ENCODE peak calls at places on chromosomes 12 and 14, in five cellular contexts. N, K, U, O and Z are unnamed samples.

GRCh38 chr12:82625523-82625922 is 61.2 kb upstream of the TMTC2 start:
- DNase-seq in N (no peak), K (no peak), U (no peak), O (peak; percentile 83), Z (no peak)

GRCh38 chr12:87812030-87812429 is 217.2 kb downstream of the C12orf50 start:
- DNase-seq in N (no peak), K (no peak), U (peak; percentile 62), O (no peak), Z (no peak)

GRCh38 chr14:57262117-57262516 is 6.6 kb downstream of the EXOC5 start:
- DNase-seq in N (no peak), K (no peak), U (no peak), O (no peak), Z (no peak)

GRCh38 chr12:22276846-22277245 is 57.7 kb downstream of the ST8SIA1 start:
- DNase-seq in N (no peak), K (no peak), U (no peak), O (no peak), Z (no peak)

GRCh38 chr14:85576848-85577541 is 47.1 kb downstream of the FLRT2 start:
- DNase-seq in N (no peak), K (no peak), U (no peak), O (no peak), Z (no peak)

GRCh38 chr12:123713398-123714301 is 1.5 kb downstream of the ATP6V0A2 start:
- DNase-seq in N (no peak), K (no peak), U (peak; percentile 42), O (no peak), Z (no peak)

GRCh38 chr12:72368298-72368697 is 96.1 kb downstream of the TRHDE start:
- DNase-seq in N (no peak), K (no peak), U (no peak), O (no peak), Z (no peak)

GRCh38 chr14:32015166-32015565 is 61.9 kb upstream of the ARHGAP5 start:
- DNase-seq in N (no peak), K (no peak), U (no peak), O (no peak), Z (no peak)

GRCh38 chr14:101834387-101835165 is 73.1 kb downstream of the PPP2R5C start:
- DNase-seq in N (no peak), K (peak; percentile 63), U (no peak), O (no peak), Z (no peak)

GRCh38 chr12:54413284-54414190 is 5.5 kb downstream of the ITGA5 start:
- DNase-seq in N (no peak), K (no peak), U (no peak), O (no peak), Z (peak; percentile 94)

GRCh38 chr12:109766251-109766778 is 52.7 kb downstream of the FAM222A start:
- DNase-seq in N (no peak), K (no peak), U (no peak), O (no peak), Z (no peak)

GRCh38 chr12:114744696-114745095 is 60.7 kb upstream of the TBX3 start:
- DNase-seq in N (no peak), K (peak; percentile 93), U (no peak), O (no peak), Z (no peak)

GRCh38 chr14:54838931-54839512 is 63.6 kb downstream of the GCH1 start:
- DNase-seq in N (no peak), K (no peak), U (no peak), O (no peak), Z (no peak)

GRCh38 chr14:88553886-88554457 is 835 bp downstream of the PTPN21 start:
- DNase-seq in N (no peak), K (peak; percentile 34), U (no peak), O (no peak), Z (no peak)
- TF ChIP-seq EZH2 in N (no peak), K (no peak), U (no peak), O (no peak), Z (no peak)

DNA sequence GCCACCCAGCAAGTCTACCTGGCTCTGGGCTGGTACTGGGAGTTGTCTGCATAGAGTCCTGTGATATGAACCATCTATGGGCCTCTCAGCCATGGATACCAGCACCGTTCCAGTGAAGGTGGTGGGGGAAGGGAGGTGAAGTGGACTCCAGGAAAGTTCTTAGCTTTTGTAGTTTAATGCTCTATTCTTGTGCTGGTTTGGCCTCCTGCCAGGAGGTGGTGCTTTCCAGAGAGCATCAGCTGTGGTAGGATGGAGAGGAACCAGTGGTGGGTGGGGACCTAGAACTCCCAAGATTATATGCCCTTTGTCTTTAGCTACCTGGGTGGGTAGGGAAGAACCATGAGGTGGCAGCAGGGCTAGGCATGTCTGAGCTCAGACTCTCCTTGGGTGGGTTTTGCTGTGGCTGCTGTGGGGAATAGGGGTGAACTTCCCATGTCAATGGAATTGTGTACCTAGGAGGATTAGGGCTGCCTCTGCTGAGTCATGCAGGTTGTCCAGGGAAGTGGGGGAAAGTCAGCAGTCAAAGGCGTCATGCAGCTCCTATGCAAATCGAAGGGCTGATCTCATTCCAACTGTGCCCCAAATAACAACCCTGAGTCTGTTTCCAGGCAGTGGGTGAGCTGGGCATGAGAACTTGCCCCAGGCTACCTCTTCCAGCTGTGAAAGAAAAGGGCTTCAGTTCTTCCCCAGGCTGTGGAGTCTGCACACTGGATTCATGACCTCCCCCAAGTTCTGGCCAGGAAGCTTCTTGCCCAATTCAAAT is 14.3 kb downstream of the GZMH start:
- DNase-seq in N (no peak), K (no peak), U (peak; percentile 98), O (no peak), Z (no peak)
- H3K9ac ChIP-seq in N (no peak overlapping the region), K (no peak overlapping the region), U (no peak overlapping the region), O (no peak overlapping the region), Z (no peak overlapping the region)

DNA sequence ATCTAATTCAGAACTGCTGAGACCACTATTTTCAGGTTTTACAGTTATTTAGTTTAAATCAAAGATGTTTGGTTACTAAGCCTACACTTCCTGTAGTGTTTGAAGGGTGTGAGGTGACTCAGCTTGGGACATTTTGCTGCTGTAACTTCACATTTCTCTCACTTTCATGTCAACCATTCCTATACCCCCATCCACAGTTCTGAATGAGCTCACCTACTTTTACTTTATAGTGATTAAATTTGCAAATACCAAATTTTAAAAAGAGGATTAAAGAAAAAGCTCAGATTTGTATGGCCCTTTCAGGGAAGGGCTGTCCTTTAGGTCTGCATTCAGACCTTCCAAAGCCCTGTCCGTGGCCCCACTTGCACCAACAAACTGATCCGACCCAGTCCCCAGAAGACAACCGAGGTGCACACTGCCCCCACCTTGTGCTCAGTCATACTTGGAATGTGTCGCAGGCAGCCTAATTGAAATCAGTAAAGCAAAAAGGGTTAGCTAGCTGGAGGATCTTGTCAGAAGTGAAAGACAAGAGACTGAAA is 174.4 kb downstream of the MON2 start:
- DNase-seq in N (no peak), K (peak; percentile 24), U (no peak), O (no peak), Z (peak; percentile 17)
- H2AFZ ChIP-seq in N (no peak overlapping the region), K (no peak overlapping the region), U (no peak overlapping the region), O (peak overlapping the region; percentile 63), Z (peak overlapping the region; percentile 32)

GRCh38 chr12:113459981-113460380 is 11.7 kb downstream of the LHX5 start:
- DNase-seq in N (no peak), K (no peak), U (no peak), O (no peak), Z (no peak)

GRCh38 chr12:113461666-113462065 is 10.0 kb downstream of the LHX5 start:
- DNase-seq in N (no peak), K (peak; percentile 14), U (no peak), O (peak; percentile 61), Z (peak; percentile 18)

GRCh38 chr12:113462880-113463745 is 8.6 kb downstream of the LHX5 start:
- DNase-seq in N (no peak), K (no peak), U (no peak), O (peak; percentile 71), Z (no peak)

GRCh38 chr12:113463746-113464743 is 7.6 kb downstream of the LHX5 start:
- DNase-seq in N (no peak), K (no peak), U (no peak), O (peak; percentile 57), Z (no peak)

GRCh38 chr12:113462117-113462774 is 9.4 kb downstream of the LHX5 start:
- DNase-seq in N (no peak), K (peak; percentile 75), U (peak; percentile 57), O (peak; percentile 90), Z (peak; percentile 49)
- TF ChIP-seq EZH2 in N (no peak), K (peak; percentile 19), U (no peak), O (no peak), Z (no peak)